ENCODE peak calls at places on chromosomes 3 and 15, in nine cellular contexts. One of them, this sample, is unnamed.

GRCh38 chr3:103184772-103185171 is 750.0 kb downstream of the ZPLD1 start:
- DNase-seq in Panc1: no peak
- DNase-seq in mucosa of descending colon: no peak
- DNase-seq in tibial nerve: no peak
- DNase-seq in SK-N-MC: no peak
- DNase-seq in cardiac muscle cell: no peak
- DNase-seq in stomach: no peak
- DNase-seq in left ventricle myocardium inferior: no peak
- DNase-seq in neural progenitor cell: no peak
- DNase-seq in this sample: no peak

GRCh38 chr3:195204360-195205166 is 66.4 kb downstream of the XXYLT1 start:
- DNase-seq in Panc1: no peak
- DNase-seq in mucosa of descending colon: no peak
- DNase-seq in tibial nerve: no peak
- DNase-seq in SK-N-MC: peak; percentile 84
- DNase-seq in cardiac muscle cell: peak; percentile 81
- DNase-seq in stomach: peak; percentile 24
- DNase-seq in left ventricle myocardium inferior: no peak
- DNase-seq in neural progenitor cell: no peak
- DNase-seq in this sample: no peak

GRCh38 chr3:53970656-53971055 is 79.0 kb upstream of the SELENOK start:
- DNase-seq in Panc1: no peak
- DNase-seq in mucosa of descending colon: no peak
- DNase-seq in tibial nerve: no peak
- DNase-seq in SK-N-MC: no peak
- DNase-seq in cardiac muscle cell: peak; percentile 24
- DNase-seq in stomach: no peak
- DNase-seq in left ventricle myocardium inferior: no peak
- DNase-seq in neural progenitor cell: peak; percentile 54
- DNase-seq in this sample: no peak

GRCh38 chr3:115217678-115218451 is 70.8 kb upstream of the ZBTB20 start:
- DNase-seq in Panc1: peak; percentile 17
- DNase-seq in mucosa of descending colon: peak; percentile 32
- DNase-seq in tibial nerve: no peak
- DNase-seq in SK-N-MC: peak; percentile 40
- DNase-seq in cardiac muscle cell: peak; percentile 81
- DNase-seq in stomach: no peak
- DNase-seq in left ventricle myocardium inferior: no peak
- DNase-seq in neural progenitor cell: peak; percentile 70
- DNase-seq in this sample: no peak

GRCh38 chr15:81323559-81323943 is 390 bp downstream of the STARD5 start:
- DNase-seq in Panc1: no peak
- DNase-seq in mucosa of descending colon: no peak
- DNase-seq in tibial nerve: no peak
- DNase-seq in SK-N-MC: no peak
- DNase-seq in cardiac muscle cell: no peak
- DNase-seq in stomach: no peak
- DNase-seq in left ventricle myocardium inferior: no peak
- DNase-seq in neural progenitor cell: no peak
- DNase-seq in this sample: no peak

GRCh38 chr3:185912929-185913901 is 24.6 kb downstream of the TRA2B start:
- DNase-seq in Panc1: no peak
- DNase-seq in mucosa of descending colon: no peak
- DNase-seq in tibial nerve: no peak
- DNase-seq in SK-N-MC: no peak
- DNase-seq in cardiac muscle cell: no peak
- DNase-seq in stomach: no peak
- DNase-seq in left ventricle myocardium inferior: no peak
- DNase-seq in neural progenitor cell: no peak
- DNase-seq in this sample: no peak

GRCh38 chr3:48018841-48019240 is 2.6 kb upstream of the MAP4 start:
- DNase-seq in Panc1: no peak
- DNase-seq in mucosa of descending colon: no peak
- DNase-seq in tibial nerve: no peak
- DNase-seq in SK-N-MC: no peak
- DNase-seq in cardiac muscle cell: peak; percentile 67
- DNase-seq in stomach: no peak
- DNase-seq in left ventricle myocardium inferior: no peak
- DNase-seq in neural progenitor cell: no peak
- DNase-seq in this sample: no peak

GRCh38 chr3:144242797-144243196 is 271.2 kb downstream of the DIPK2A start:
- DNase-seq in Panc1: no peak
- DNase-seq in mucosa of descending colon: no peak
- DNase-seq in tibial nerve: no peak
- DNase-seq in SK-N-MC: no peak
- DNase-seq in cardiac muscle cell: no peak
- DNase-seq in stomach: no peak
- DNase-seq in left ventricle myocardium inferior: no peak
- DNase-seq in neural progenitor cell: no peak
- DNase-seq in this sample: no peak

GRCh38 chr3:50204052-50204803 is 843 bp upstream of the SLC38A3 start:
- DNase-seq in Panc1: no peak
- DNase-seq in mucosa of descending colon: no peak
- DNase-seq in tibial nerve: no peak
- DNase-seq in SK-N-MC: no peak
- DNase-seq in cardiac muscle cell: no peak
- DNase-seq in stomach: no peak
- DNase-seq in left ventricle myocardium inferior: no peak
- DNase-seq in neural progenitor cell: no peak
- DNase-seq in this sample: no peak

GRCh38 chr3:44065311-44065710 is 176.4 kb upstream of the TOPAZ1 start:
- DNase-seq in Panc1: no peak
- DNase-seq in mucosa of descending colon: no peak
- DNase-seq in tibial nerve: no peak
- DNase-seq in SK-N-MC: no peak
- DNase-seq in cardiac muscle cell: peak; percentile 1
- DNase-seq in stomach: peak; percentile 36
- DNase-seq in left ventricle myocardium inferior: no peak
- DNase-seq in neural progenitor cell: no peak
- DNase-seq in this sample: no peak

GRCh38 chr15:75751116-75751875 is 38.6 kb upstream of the CSPG4 start:
- DNase-seq in Panc1: no peak
- DNase-seq in mucosa of descending colon: no peak
- DNase-seq in tibial nerve: no peak
- DNase-seq in SK-N-MC: no peak
- DNase-seq in cardiac muscle cell: no peak
- DNase-seq in stomach: no peak
- DNase-seq in left ventricle myocardium inferior: no peak
- DNase-seq in neural progenitor cell: no peak
- DNase-seq in this sample: no peak

GRCh38 chr3:109985942-109986555 is 648.7 kb upstream of the DPPA4 start:
- DNase-seq in Panc1: no peak
- DNase-seq in mucosa of descending colon: no peak
- DNase-seq in tibial nerve: no peak
- DNase-seq in SK-N-MC: no peak
- DNase-seq in cardiac muscle cell: peak; percentile 12
- DNase-seq in stomach: no peak
- DNase-seq in left ventricle myocardium inferior: no peak
- DNase-seq in neural progenitor cell: no peak
- DNase-seq in this sample: no peak

GRCh38 chr15:25095179-25095578 is 140.4 kb downstream of the SNRPN start:
- DNase-seq in Panc1: no peak
- DNase-seq in mucosa of descending colon: no peak
- DNase-seq in tibial nerve: no peak
- DNase-seq in SK-N-MC: no peak
- DNase-seq in cardiac muscle cell: no peak
- DNase-seq in stomach: no peak
- DNase-seq in left ventricle myocardium inferior: no peak
- DNase-seq in neural progenitor cell: no peak
- DNase-seq in this sample: no peak

GRCh38 chr15:25094066-25094465 is 139.3 kb downstream of the SNRPN start:
- DNase-seq in Panc1: no peak
- DNase-seq in mucosa of descending colon: no peak
- DNase-seq in tibial nerve: no peak
- DNase-seq in SK-N-MC: no peak
- DNase-seq in cardiac muscle cell: no peak
- DNase-seq in stomach: no peak
- DNase-seq in left ventricle myocardium inferior: no peak
- DNase-seq in neural progenitor cell: no peak
- DNase-seq in this sample: no peak

GRCh38 chr15:25092661-25093060 is 137.9 kb downstream of the SNRPN start:
- DNase-seq in Panc1: no peak
- DNase-seq in mucosa of descending colon: no peak
- DNase-seq in tibial nerve: no peak
- DNase-seq in SK-N-MC: no peak
- DNase-seq in cardiac muscle cell: no peak
- DNase-seq in stomach: no peak
- DNase-seq in left ventricle myocardium inferior: no peak
- DNase-seq in neural progenitor cell: no peak
- DNase-seq in this sample: no peak

GRCh38 chr15:25093455-25094029 is 138.8 kb downstream of the SNRPN start:
- DNase-seq in Panc1: no peak
- DNase-seq in mucosa of descending colon: no peak
- DNase-seq in tibial nerve: no peak
- DNase-seq in SK-N-MC: no peak
- DNase-seq in cardiac muscle cell: no peak
- DNase-seq in stomach: no peak
- DNase-seq in left ventricle myocardium inferior: no peak
- DNase-seq in neural progenitor cell: no peak
- DNase-seq in this sample: no peak

DNA sequence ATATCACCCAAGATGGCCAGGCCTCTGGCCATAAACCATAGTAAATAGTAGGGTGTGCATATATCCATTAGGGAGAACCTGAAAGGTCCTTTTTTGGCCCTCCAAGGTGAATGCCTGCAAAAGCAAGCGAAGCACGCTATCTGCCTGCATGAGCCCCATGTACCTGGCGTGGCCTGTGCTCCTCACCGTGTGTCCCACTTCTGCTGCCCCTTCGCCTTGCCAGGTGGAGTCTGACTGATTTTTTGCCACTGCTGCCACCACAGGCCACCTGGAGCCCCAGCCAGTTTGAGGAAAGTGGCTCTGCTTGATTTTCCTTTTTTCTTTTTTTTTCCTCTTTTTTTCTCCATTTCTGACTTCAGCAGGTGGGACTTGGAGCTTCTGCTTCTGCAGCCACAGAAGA is 139.7 kb downstream of the SNRPN start:
- DNase-seq in Panc1: no peak
- DNase-seq in mucosa of descending colon: no peak
- DNase-seq in tibial nerve: no peak
- DNase-seq in SK-N-MC: no peak
- DNase-seq in cardiac muscle cell: no peak
- DNase-seq in stomach: no peak
- DNase-seq in left ventricle myocardium inferior: no peak
- DNase-seq in neural progenitor cell: no peak
- DNase-seq in this sample: no peak
- H3K9me3 ChIP-seq in Panc1: peaks cover 11% of the 10 kb centered on the region
- H3K9me3 ChIP-seq in mucosa of descending colon: peaks cover 89% of the 10 kb centered on the region
- H3K9me3 ChIP-seq in tibial nerve: peaks cover 41% of the 10 kb centered on the region
- H3K9me3 ChIP-seq in SK-N-MC: peaks cover 5% of the 10 kb centered on the region
- H3K9me3 ChIP-seq in cardiac muscle cell: no peaks in the 10 kb centered on the region
- H3K9me3 ChIP-seq in stomach: peaks cover 98% of the 10 kb centered on the region
- H3K9me3 ChIP-seq in left ventricle myocardium inferior: peaks cover 100% of the 10 kb centered on the region
- H3K9me3 ChIP-seq in neural progenitor cell: peaks cover 3% of the 10 kb centered on the region
- H3K9me3 ChIP-seq in this sample: peaks cover 31% of the 10 kb centered on the region

GRCh38 chr15:99603828-99604227 is 38.0 kb downstream of the MEF2A start:
- DNase-seq in Panc1: no peak
- DNase-seq in mucosa of descending colon: no peak
- DNase-seq in tibial nerve: no peak
- DNase-seq in SK-N-MC: no peak
- DNase-seq in cardiac muscle cell: no peak
- DNase-seq in stomach: no peak
- DNase-seq in left ventricle myocardium inferior: no peak
- DNase-seq in neural progenitor cell: no peak
- DNase-seq in this sample: no peak

GRCh38 chr15:99593070-99593469 is 27.3 kb downstream of the MEF2A start:
- DNase-seq in Panc1: no peak
- DNase-seq in mucosa of descending colon: no peak
- DNase-seq in tibial nerve: no peak
- DNase-seq in SK-N-MC: no peak
- DNase-seq in cardiac muscle cell: no peak
- DNase-seq in stomach: no peak
- DNase-seq in left ventricle myocardium inferior: no peak
- DNase-seq in neural progenitor cell: no peak
- DNase-seq in this sample: no peak

GRCh38 chr15:99594916-99595315 is 29.1 kb downstream of the MEF2A start:
- DNase-seq in Panc1: no peak
- DNase-seq in mucosa of descending colon: no peak
- DNase-seq in tibial nerve: no peak
- DNase-seq in SK-N-MC: no peak
- DNase-seq in cardiac muscle cell: no peak
- DNase-seq in stomach: no peak
- DNase-seq in left ventricle myocardium inferior: no peak
- DNase-seq in neural progenitor cell: no peak
- DNase-seq in this sample: no peak

GRCh38 chr15:99598296-99598695 is 32.5 kb downstream of the MEF2A start:
- DNase-seq in Panc1: no peak
- DNase-seq in mucosa of descending colon: no peak
- DNase-seq in tibial nerve: no peak
- DNase-seq in SK-N-MC: no peak
- DNase-seq in cardiac muscle cell: no peak
- DNase-seq in stomach: no peak
- DNase-seq in left ventricle myocardium inferior: no peak
- DNase-seq in neural progenitor cell: no peak
- DNase-seq in this sample: no peak
- H3K9me3 ChIP-seq in Panc1: peaks cover 53% of the 10 kb centered on the region
- H3K9me3 ChIP-seq in mucosa of descending colon: peaks cover 4% of the 10 kb centered on the region
- H3K9me3 ChIP-seq in tibial nerve: peaks cover 4% of the 10 kb centered on the region
- H3K9me3 ChIP-seq in SK-N-MC: peaks cover 7% of the 10 kb centered on the region
- H3K9me3 ChIP-seq in cardiac muscle cell: no peaks in the 10 kb centered on the region
- H3K9me3 ChIP-seq in stomach: no peaks in the 10 kb centered on the region
- H3K9me3 ChIP-seq in left ventricle myocardium inferior: no peaks in the 10 kb centered on the region
- H3K9me3 ChIP-seq in neural progenitor cell: peaks cover 4% of the 10 kb centered on the region
- H3K9me3 ChIP-seq in this sample: peaks cover 4% of the 10 kb centered on the region

GRCh38 chr3:31213869-31214486 is 318.7 kb upstream of the STT3B start:
- DNase-seq in Panc1: no peak
- DNase-seq in mucosa of descending colon: no peak
- DNase-seq in tibial nerve: no peak
- DNase-seq in SK-N-MC: no peak
- DNase-seq in cardiac muscle cell: no peak
- DNase-seq in stomach: no peak
- DNase-seq in left ventricle myocardium inferior: no peak
- DNase-seq in neural progenitor cell: no peak
- DNase-seq in this sample: peak; percentile 30

GRCh38 chr3:31204026-31204795 is 309.8 kb upstream of the GADL1 start:
- DNase-seq in Panc1: no peak
- DNase-seq in mucosa of descending colon: no peak
- DNase-seq in tibial nerve: no peak
- DNase-seq in SK-N-MC: no peak
- DNase-seq in cardiac muscle cell: no peak
- DNase-seq in stomach: no peak
- DNase-seq in left ventricle myocardium inferior: no peak
- DNase-seq in neural progenitor cell: no peak
- DNase-seq in this sample: no peak

GRCh38 chr3:31210068-31210650 is 315.7 kb upstream of the GADL1 start:
- DNase-seq in Panc1: no peak
- DNase-seq in mucosa of descending colon: no peak
- DNase-seq in tibial nerve: no peak
- DNase-seq in SK-N-MC: no peak
- DNase-seq in cardiac muscle cell: no peak
- DNase-seq in stomach: no peak
- DNase-seq in left ventricle myocardium inferior: no peak
- DNase-seq in neural progenitor cell: peak; percentile 39
- DNase-seq in this sample: no peak
- H3K9me3 ChIP-seq in Panc1: no peaks in the 10 kb centered on the region
- H3K9me3 ChIP-seq in mucosa of descending colon: no peaks in the 10 kb centered on the region
- H3K9me3 ChIP-seq in tibial nerve: no peaks in the 10 kb centered on the region
- H3K9me3 ChIP-seq in SK-N-MC: no peaks in the 10 kb centered on the region
- H3K9me3 ChIP-seq in cardiac muscle cell: no peaks in the 10 kb centered on the region
- H3K9me3 ChIP-seq in stomach: no peaks in the 10 kb centered on the region
- H3K9me3 ChIP-seq in left ventricle myocardium inferior: no peaks in the 10 kb centered on the region
- H3K9me3 ChIP-seq in neural progenitor cell: no peaks in the 10 kb centered on the region
- H3K9me3 ChIP-seq in this sample: no peaks in the 10 kb centered on the region

GRCh38 chr3:3532544-3532943 is 266.7 kb upstream of the LRRN1 start:
- DNase-seq in Panc1: no peak
- DNase-seq in mucosa of descending colon: no peak
- DNase-seq in tibial nerve: no peak
- DNase-seq in SK-N-MC: no peak
- DNase-seq in cardiac muscle cell: no peak
- DNase-seq in stomach: no peak
- DNase-seq in left ventricle myocardium inferior: no peak
- DNase-seq in neural progenitor cell: no peak
- DNase-seq in this sample: no peak

GRCh38 chr3:3531476-3531875 is 267.8 kb upstream of the LRRN1 start:
- DNase-seq in Panc1: no peak
- DNase-seq in mucosa of descending colon: no peak
- DNase-seq in tibial nerve: no peak
- DNase-seq in SK-N-MC: no peak
- DNase-seq in cardiac muscle cell: no peak
- DNase-seq in stomach: no peak
- DNase-seq in left ventricle myocardium inferior: no peak
- DNase-seq in neural progenitor cell: no peak
- DNase-seq in this sample: no peak
- H3K9me3 ChIP-seq in Panc1: no peaks in the 10 kb centered on the region
- H3K9me3 ChIP-seq in mucosa of descending colon: no peaks in the 10 kb centered on the region
- H3K9me3 ChIP-seq in tibial nerve: no peaks in the 10 kb centered on the region
- H3K9me3 ChIP-seq in SK-N-MC: no peaks in the 10 kb centered on the region
- H3K9me3 ChIP-seq in cardiac muscle cell: no peaks in the 10 kb centered on the region
- H3K9me3 ChIP-seq in stomach: no peaks in the 10 kb centered on the region
- H3K9me3 ChIP-seq in left ventricle myocardium inferior: no peaks in the 10 kb centered on the region
- H3K9me3 ChIP-seq in neural progenitor cell: no peaks in the 10 kb centered on the region
- H3K9me3 ChIP-seq in this sample: no peaks in the 10 kb centered on the region